ENCODE peak calls at places on chromosome 19, in five cellular contexts. F is tibial artery, A is GM20000, H is WTC11, Z is PC-9. J is an unnamed sample.

GRCh38 chr19:2969104-2969504 is 8.3 kb upstream of the TLE6 start:
- DNase-seq in Z (no peak), H (no peak), F (no peak), A (no peak), J (no peak)

GRCh38 chr19:20969898-20970297 is 46.8 kb downstream of the ZNF85 start:
- DNase-seq in A (no peak), H (no peak), Z (no peak), F (no peak), J (no peak)

GRCh38 chr19:31963741-31964140 is 381.7 kb upstream of the ZNF507 start:
- DNase-seq in A (no peak), H (no peak), F (no peak), Z (no peak), J (no peak)

GRCh38 chr19:42176649-42176989 is 40.9 kb downstream of the DEDD2 start:
- DNase-seq in F (no peak), H (no peak), A (no peak), Z (no peak), J (no peak)

GRCh38 chr19:57171551-57172081 is 4.3 kb upstream of the DUXA start:
- DNase-seq in A (peak), F (peak), Z (no peak), H (peak), J (peak)

GRCh38 chr19:50837300-50837699 is 3.9 kb upstream of the KLK15 start:
- DNase-seq in A (no peak), H (no peak), F (no peak), Z (no peak), J (no peak)

GRCh38 chr19:36010402-36010801 is 1.8 kb upstream of the SYNE4 start:
- DNase-seq in F (no peak), Z (no peak), H (no peak), A (no peak), J (no peak)

GRCh38 chr19:47057328-47057727 is 8.9 kb upstream of the TMEM160 start:
- DNase-seq in H (no peak), Z (no peak), F (no peak), A (no peak), J (no peak)

GRCh38 chr19:17358395-17358794 is 18.7 kb downstream of the PLVAP start:
- DNase-seq in A (no peak), H (no peak), F (peak), Z (no peak), J (no peak)

GRCh38 chr19:13914777-13915176 is 8.8 kb downstream of the CC2D1A start:
- DNase-seq in F (no peak), H (no peak), A (no peak), Z (no peak), J (no peak)

GRCh38 chr19:44608391-44608821 is 5.0 kb upstream of the IGSF23 start:
- DNase-seq in Z (peak), H (no peak), F (no peak), A (no peak), J (no peak)

GRCh38 chr19:10043286-10043927 is 30.1 kb downstream of the RDH8 start:
- DNase-seq in H (no peak), F (no peak), A (no peak), Z (peak), J (no peak)

GRCh38 chr19:47330466-47330869 is 1.5 kb upstream of the C5AR2 start:
- DNase-seq in A (no peak), F (no peak), H (no peak), Z (no peak), J (no peak)

GRCh38 chr19:46728693-46729339 is 11.9 kb upstream of the PRKD2 start:
- DNase-seq in F (peak), H (peak), Z (peak), A (peak), J (peak)

GRCh38 chr19:51550848-51551672 is 19.6 kb upstream of the SIGLEC6 start:
- DNase-seq in F (no peak), A (no peak), H (no peak), Z (no peak), J (peak)

GRCh38 chr19:51476164-51476563 is 2.2 kb upstream of the CEACAM18 start:
- DNase-seq in F (no peak), Z (no peak), H (no peak), A (no peak), J (no peak)

GRCh38 chr19:28185646-28186045 is 1027.3 kb downstream of the UQCRFS1 start:
- DNase-seq in H (no peak), Z (no peak), A (no peak), F (no peak), J (no peak)

GRCh38 chr19:46618670-46619231 is 6.1 kb downstream of the PTGIR start:
- DNase-seq in F (no peak), Z (peak), A (no peak), H (no peak), J (no peak)

GRCh38 chr19:13987101-13987890 is 18.8 kb downstream of the RFX1 start:
- DNase-seq in H (no peak), F (peak), Z (no peak), A (no peak), J (no peak)

GRCh38 chr19:33108161-33108560 is 23.8 kb upstream of the WDR88 start:
- DNase-seq in A (no peak), Z (no peak), F (no peak), H (no peak), J (no peak)

GRCh38 chr19:46107371-46107770 is 17.1 kb downstream of the IGFL3 start:
- DNase-seq in F (no peak), H (no peak), Z (no peak), A (no peak), J (no peak)

GRCh38 chr19:42177686-42178019 is 39.8 kb downstream of the DEDD2 start:
- DNase-seq in F (no peak), A (no peak), H (no peak), Z (no peak), J (no peak)

GRCh38 chr19:46351241-46352041 is 4.6 kb downstream of the PPP5C start:
- DNase-seq in H (no peak), Z (no peak), F (peak), A (no peak), J (no peak)

GRCh38 chr19:2315818-2316353 is 7.9 kb upstream of the LINGO3 start:
- DNase-seq in Z (no peak), H (peak), F (peak), A (peak), J (peak)

GRCh38 chr19:21569497-21569870 is 64.1 kb downstream of the ZNF429 start:
- DNase-seq in H (no peak), F (no peak), Z (peak), A (no peak), J (no peak)

GRCh38 chr19:38617283-38617763 is 430 bp downstream of the MAP4K1 start:
- DNase-seq in F (no peak), A (no peak), H (no peak), Z (no peak), J (no peak)

GRCh38 chr19:33348301-33349010 is 25.1 kb upstream of the CEBPG start:
- DNase-seq in A (no peak), F (peak), Z (no peak), H (no peak), J (no peak)

GRCh38 chr19:1379126-1379905 is 4.4 kb upstream of the NDUFS7 start:
- DNase-seq in Z (no peak), F (no peak), H (no peak), A (no peak), J (no peak)

GRCh38 chr19:9431475-9431874 is 3.9 kb downstream of the ZNF266 start:
- DNase-seq in H (peak), Z (no peak), A (no peak), F (no peak), J (peak)

GRCh38 chr19:3975637-3976087 is 4.8 kb upstream of the DAPK3 start:
- DNase-seq in F (no peak), Z (no peak), H (no peak), A (no peak), J (no peak)

GRCh38 chr19:35316560-35316959 is 12.4 kb upstream of the CD22 start:
- DNase-seq in H (no peak), Z (no peak), A (no peak), F (no peak), J (no peak)

GRCh38 chr19:6536138-6536671 is 5.4 kb downstream of the TNFSF9 start:
- DNase-seq in H (peak), Z (peak), F (no peak), A (peak), J (no peak)

GRCh38 chr19:42277821-42278809 is 9.1 kb downstream of the CIC start:
- DNase-seq in H (no peak), F (no peak), A (no peak), Z (no peak), J (no peak)

GRCh38 chr19:38975214-38975860 is at the start of gene FBXO17:
- DNase-seq in F (peak), Z (no peak), A (peak), H (peak), J (peak)

GRCh38 chr19:49445997-49446396 is 4.7 kb upstream of the SLC17A7 start:
- DNase-seq in H (no peak), A (no peak), Z (no peak), F (no peak), J (no peak)
- TF ChIP-seq CTCF in H (no peak), A (no peak), Z (no peak), F (no peak), J (no peak)

GRCh38 chr19:19028526-19028925 is 4.8 kb downstream of the SUGP2 start:
- DNase-seq in Z (no peak), A (no peak), H (no peak), F (no peak), J (no peak)

GRCh38 chr19:19032420-19033175 is 719 bp downstream of the SUGP2 start:
- DNase-seq in F (peak), H (peak), Z (no peak), A (peak), J (peak)

GRCh38 chr19:19034204-19034624 is 811 bp downstream of the ARMC6 start:
- DNase-seq in A (peak), Z (peak), H (peak), F (peak), J (peak)

GRCh38 chr19:19033176-19033425 is 216 bp downstream of the SUGP2 start:
- DNase-seq in Z (no peak), A (no peak), H (no peak), F (no peak), J (no peak)

GRCh38 chr19:19033426-19034203 is at the start of the genes ARMC6 and SUGP2:
- DNase-seq in A (peak), F (peak), H (peak), Z (peak), J (peak)
- TF ChIP-seq CTCF in A (no peak), F (peak), H (no peak), Z (no peak), J (no peak)

DNA sequence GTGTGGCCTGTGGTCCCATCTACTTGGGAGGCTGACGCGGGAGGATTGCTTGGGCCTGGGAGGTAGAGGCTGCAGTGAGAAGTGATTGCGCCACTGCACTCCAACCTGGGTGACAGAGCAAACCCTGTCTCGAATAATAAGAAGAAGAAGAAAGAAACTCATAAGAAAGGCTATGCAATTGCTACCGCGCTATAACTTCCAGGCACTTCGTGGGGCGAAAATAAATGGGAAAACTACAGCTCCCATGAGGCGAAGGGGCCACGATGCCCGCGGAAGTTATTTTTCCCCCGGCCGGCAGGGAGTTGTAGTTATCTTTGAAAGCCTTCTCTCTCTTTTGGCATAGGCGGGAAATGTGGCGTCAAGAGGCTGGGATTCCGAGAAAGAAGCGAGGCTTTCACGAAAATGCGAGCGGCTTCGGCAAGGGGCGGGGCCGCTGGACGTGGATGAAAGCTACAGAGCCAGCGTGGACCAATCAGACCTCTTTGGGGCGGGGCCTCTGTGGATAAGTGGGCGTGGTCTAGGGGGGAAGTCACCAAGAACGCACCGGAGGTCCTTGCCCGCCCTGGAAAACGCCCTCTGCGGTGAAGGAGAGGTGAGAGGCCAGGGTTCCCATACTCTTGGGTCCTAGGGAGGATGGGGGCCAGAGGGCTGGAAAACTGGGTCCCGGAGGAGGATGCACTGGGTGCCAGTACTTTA is at the start of gene NUCB1:
- DNase-seq in H (peak), A (peak), Z (peak), F (peak), J (peak)
- TF ChIP-seq CTCF in H (no peak), A (no peak), Z (no peak), F (no peak), J (no peak)

GRCh38 chr19:30648321-30648720 is 276.1 kb downstream of the ZNF536 start:
- DNase-seq in H (no peak), F (no peak), A (no peak), Z (no peak), J (no peak)
- TF ChIP-seq CTCF in H (no peak), F (no peak), A (no peak), Z (no peak), J (no peak)

GRCh38 chr19:40716655-40717324 is at the start of the genes COQ8B and ITPKC:
- DNase-seq in F (peak), A (peak), Z (peak), H (peak), J (peak)
- TF ChIP-seq CTCF in F (no peak), A (no peak), Z (no peak), H (no peak), J (no peak)